ENCODE peak calls at places on chromosomes 5 and 9, in nine cellular contexts. X is RPMI7951, A is Caki2, S is fibroblast of mammary gland, R is A172, T is lung microvascular endothelial cell, E is substantia nigra, W is omental fat pad, G is cardiac fibroblast. H is an unnamed sample.

GRCh38 chr5:53730938-53731337 is 170.5 kb downstream of the NDUFS4 start:
- DNase-seq in E (no peak), W (no peak), G (peak), R (no peak), X (no peak), A (no peak), S (no peak), T (peak), H (no peak)

GRCh38 chr5:157665467-157666085 is 5.8 kb upstream of the C5orf52 start:
- DNase-seq in S (peak), E (no peak), A (peak), R (peak), X (peak), G (peak), T (peak), W (no peak), H (peak)

GRCh38 chr5:112312810-112313209 is 106.3 kb downstream of the EPB41L4A start:
- DNase-seq in G (peak), A (no peak), W (no peak), E (no peak), S (peak), T (no peak), X (no peak), R (no peak), H (no peak)

GRCh38 chr9:92974161-92974661 is 26.9 kb downstream of the FGD3 start:
- DNase-seq in X (no peak), R (no peak), E (no peak), G (no peak), A (no peak), T (no peak), W (no peak), S (no peak), H (no peak)

GRCh38 chr5:157431544-157432200 is 28.3 kb upstream of the NIPAL4 start:
- DNase-seq in G (peak), X (peak), S (peak), W (no peak), A (peak), E (no peak), R (peak), T (peak), H (peak)

GRCh38 chr9:134558124-134558805 is 83.3 kb upstream of the COL5A1 start:
- DNase-seq in X (no peak), W (no peak), G (no peak), S (no peak), A (no peak), R (no peak), E (no peak), T (no peak), H (no peak)

GRCh38 chr9:116318463-116319271 is 165.1 kb downstream of the PAPPA start:
- DNase-seq in T (peak), X (peak), A (no peak), R (no peak), G (peak), S (peak), W (peak), E (no peak), H (peak)

GRCh38 chr5:78755822-78756429 is 107.4 kb upstream of the LHFPL2 start:
- DNase-seq in A (no peak), T (no peak), R (no peak), W (no peak), E (no peak), X (no peak), G (no peak), S (peak), H (no peak)

GRCh38 chr9:70746760-70747159 is 332.3 kb upstream of the KLF9 start:
- DNase-seq in R (no peak), W (no peak), E (no peak), A (no peak), G (peak), S (peak), X (no peak), T (no peak), H (no peak)